ENCODE peak calls at places on chromosomes 1 and 21, in ten cellular contexts. J, I, P, Y, T, A, N, Z, C and F are unnamed samples.

GRCh38 chr1:6869002-6869380 is 83.7 kb downstream of the CAMTA1 start:
- DNase-seq in J (no peak), Z (no peak), N (no peak), P (no peak), I (no peak), Y (no peak), C (no peak), T (no peak), A (no peak), F (no peak)

GRCh38 chr1:66480162-66480561 is 53.8 kb upstream of the SGIP1 start:
- DNase-seq in N (no peak), A (no peak), Y (no peak), P (no peak), Z (no peak), T (no peak), C (no peak), I (no peak), J (no peak), F (no peak)

GRCh38 chr1:22379566-22379965 is 72.1 kb upstream of the ZBTB40 start:
- DNase-seq in J (no peak), Y (no peak), T (no peak), A (no peak), I (no peak), N (no peak), P (no peak), C (no peak), Z (no peak), F (no peak)

GRCh38 chr1:162389021-162389818 is 7.7 kb downstream of the C1orf226 start:
- DNase-seq in N (peak), C (peak), A (peak), I (peak), Y (no peak), P (no peak), Z (peak), J (no peak), T (peak), F (no peak)

GRCh38 chr1:81820761-81821160 is 20.0 kb downstream of the ADGRL2 start:
- DNase-seq in A (no peak), P (no peak), I (no peak), N (no peak), Y (no peak), C (no peak), T (no peak), Z (no peak), J (no peak), F (no peak)

GRCh38 chr21:41610042-41610839 is 102.3 kb upstream of the TMPRSS2 start:
- DNase-seq in N (no peak), I (no peak), P (no peak), A (no peak), Z (peak), Y (peak), J (peak), C (peak), T (peak), F (no peak)

GRCh38 chr21:26842976-26843911 is 2.0 kb downstream of the ADAMTS1 start:
- DNase-seq in J (no peak), A (peak), C (peak), T (peak), Y (peak), N (peak), I (peak), Z (peak), P (peak), F (peak)

GRCh38 chr1:31730336-31731048 is 26.7 kb upstream of the COL16A1 start:
- DNase-seq in Z (no peak), P (no peak), Y (no peak), T (no peak), A (no peak), N (no peak), J (no peak), I (no peak), C (no peak), F (peak)

GRCh38 chr1:83764209-83764608 is 234.7 kb downstream of the TTLL7 start:
- DNase-seq in I (no peak), C (no peak), A (no peak), J (no peak), Z (no peak), P (no peak), T (no peak), Y (no peak), N (no peak), F (no peak)

GRCh38 chr1:83512371-83513004 is 486.4 kb downstream of the TTLL7 start:
- DNase-seq in I (no peak), T (no peak), J (no peak), C (no peak), P (no peak), Z (no peak), N (no peak), Y (no peak), A (no peak), F (no peak)

GRCh38 chr1:156067262-156067661 is 6.3 kb downstream of the RAB25 start:
- DNase-seq in N (no peak), Y (no peak), I (no peak), A (no peak), T (no peak), J (no peak), P (no peak), C (no peak), Z (no peak), F (no peak)

GRCh38 chr1:117150316-117150715 is 28.8 kb upstream of the TRIM45 start:
- DNase-seq in I (no peak), Z (peak), C (no peak), P (no peak), J (no peak), N (no peak), T (peak), A (peak), Y (no peak), F (no peak)

GRCh38 chr1:210853276-210853675 is 280.7 kb downstream of the KCNH1 start:
- DNase-seq in J (no peak), T (no peak), P (no peak), C (no peak), A (no peak), Y (no peak), N (no peak), I (no peak), Z (no peak), F (no peak)

DNA sequence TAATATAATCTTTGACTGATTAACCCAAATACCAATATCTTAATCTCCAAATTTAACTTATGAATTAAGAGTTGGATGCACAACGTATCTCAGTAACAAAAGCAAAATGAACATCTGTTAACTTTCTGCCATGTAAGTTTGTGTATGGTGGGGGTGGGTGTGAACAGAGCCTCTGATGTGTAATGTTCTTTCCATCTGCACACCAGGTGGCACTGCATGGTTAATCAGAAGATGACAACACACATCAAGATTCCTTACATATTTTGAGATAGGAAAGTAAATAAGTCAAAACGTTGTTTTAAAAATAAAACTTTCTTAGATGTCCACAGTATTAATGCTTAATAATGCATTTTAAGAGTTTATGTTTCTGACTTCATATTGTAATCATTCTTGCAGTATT is 251.9 kb downstream of the DPYD start:
- DNase-seq in C (peak), Y (peak), Z (peak), N (no peak), A (no peak), J (peak), I (no peak), P (no peak), T (peak), F (no peak)
- TF ChIP-seq CTCF in C (peak), Y (peak), Z (peak), N (no peak), A (no peak), J (no peak), I (peak), P (no peak), T (no peak), F (peak)

DNA sequence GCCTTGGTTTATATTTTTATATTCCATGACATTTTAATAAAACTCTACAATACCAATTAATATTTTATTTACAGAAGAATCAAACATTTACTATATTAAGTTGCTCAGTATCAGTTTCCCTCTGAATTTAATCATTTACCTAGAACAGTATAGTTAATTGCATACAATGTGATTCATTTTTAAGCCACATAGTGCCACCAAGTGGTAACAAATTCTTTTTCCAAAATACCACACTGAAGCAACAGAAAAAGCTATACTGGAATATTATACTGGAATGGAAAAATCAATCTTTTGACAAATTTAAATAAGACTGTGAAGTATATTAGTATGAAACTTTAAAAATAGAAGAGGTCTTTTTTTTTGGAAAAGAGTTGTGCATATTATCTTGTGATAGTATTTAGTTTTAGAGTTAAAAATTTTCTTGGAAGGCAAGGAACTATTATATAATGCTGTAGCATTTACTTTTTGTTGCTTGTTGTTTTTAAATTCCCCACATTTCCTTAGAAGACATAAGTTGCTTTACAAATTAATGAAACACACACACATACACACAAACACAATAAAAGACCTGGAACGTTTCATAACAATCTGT is 57.3 kb downstream of the ZNF644 start:
- DNase-seq in Z (peak), P (no peak), Y (peak), I (no peak), A (no peak), N (no peak), T (peak), J (no peak), C (peak), F (no peak)
- TF ChIP-seq CTCF in Z (peak), P (peak), Y (peak), I (peak), A (peak), N (peak), T (no peak), J (peak), C (peak), F (peak)

GRCh38 chr1:182669266-182669665 is 15.1 kb downstream of the RGS8 start:
- DNase-seq in J (no peak), T (no peak), P (no peak), Y (no peak), N (no peak), Z (no peak), A (no peak), C (no peak), I (no peak), F (no peak)
- TF ChIP-seq CTCF in J (no peak), T (no peak), P (no peak), Y (no peak), N (no peak), Z (no peak), A (no peak), C (no peak), I (no peak), F (no peak)

DNA sequence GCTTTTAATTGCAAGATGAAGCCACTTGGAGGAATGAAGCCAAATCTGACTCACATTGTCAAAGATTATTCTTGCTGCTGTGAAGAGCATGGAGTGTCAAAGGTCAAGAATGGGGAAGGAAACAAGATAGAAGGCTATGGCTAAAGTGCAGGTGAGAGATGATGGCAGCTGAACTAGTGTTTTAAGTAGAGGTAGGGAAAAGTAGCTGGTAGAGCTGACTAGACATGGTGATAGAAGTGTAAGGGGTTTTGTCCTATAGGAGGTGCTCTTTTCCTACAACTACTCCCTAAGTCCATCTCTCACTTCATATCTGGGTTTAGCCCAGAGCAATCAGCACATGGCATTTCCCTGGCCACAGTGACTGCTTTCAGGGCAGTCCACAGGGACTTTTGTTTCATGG is 11.8 kb downstream of the UBE2T start:
- DNase-seq in A (no peak), J (no peak), Y (no peak), T (no peak), Z (no peak), N (no peak), P (no peak), I (no peak), C (no peak), F (no peak)
- TF ChIP-seq CTCF in A (no peak), J (no peak), Y (peak), T (no peak), Z (no peak), N (no peak), P (no peak), I (no peak), C (peak), F (peak)